ENCODE peak calls at places on chromosomes 3 and 15, in six cellular contexts. U is heart right ventricle, D is GM23248, K is testis, F is SK-N-SH, Y is IMR-90. N is an unnamed sample.
A peak's percentile ranks its signal among the peaks of the same experiment; 100 is the strongest.

GRCh38 chr3:126447456-126448106 is 28.1 kb downstream of the ZXDC start:
- DNase-seq in U (no peak), D (no peak), K (peak; percentile 2), F (no peak), Y (peak; percentile 13), N (no peak)

GRCh38 chr3:73954506-73954905 is 329.8 kb upstream of the PDZRN3 start:
- DNase-seq in U (no peak), D (no peak), K (no peak), F (no peak), Y (no peak), N (no peak)

GRCh38 chr15:68418611-68419161 is 13.3 kb downstream of the ITGA11 start:
- DNase-seq in U (no peak), D (peak; percentile 86), K (peak; percentile 28), F (no peak), Y (peak; percentile 88), N (no peak)

GRCh38 chr3:11735638-11736037 is 91.9 kb upstream of the VGLL4 start:
- DNase-seq in U (no peak), D (no peak), K (no peak), F (no peak), Y (no peak), N (no peak)

GRCh38 chr15:36208868-36209582 is 370.4 kb upstream of the CDIN1 start:
- DNase-seq in U (no peak), D (peak; percentile 27), K (no peak), F (no peak), Y (peak; percentile 37), N (peak; percentile 36)

GRCh38 chr3:39414421-39414907 is 7.9 kb downstream of the RPSA start:
- DNase-seq in U (no peak), D (peak; percentile 29), K (no peak), F (no peak), Y (no peak), N (no peak)

GRCh38 chr3:46849098-46849631 is 14.1 kb downstream of the MYL3 start:
- DNase-seq in U (no peak), D (no peak), K (no peak), F (no peak), Y (no peak), N (no peak)

GRCh38 chr3:75329713-75330112 is 334.4 kb upstream of the FRG2C start:
- DNase-seq in U (no peak), D (no peak), K (no peak), F (peak; percentile 77), Y (no peak), N (no peak)

GRCh38 chr3:49644684-49645083 is 29.5 kb upstream of the APEH start:
- DNase-seq in U (no peak), D (no peak), K (no peak), F (no peak), Y (no peak), N (no peak)

GRCh38 chr15:99264125-99264524 is 12.8 kb downstream of the LRRC28 start:
- DNase-seq in U (no peak), D (no peak), K (no peak), F (no peak), Y (no peak), N (no peak)

GRCh38 chr3:100395674-100396073 is 5.2 kb downstream of the TOMM70 start:
- DNase-seq in U (no peak), D (no peak), K (no peak), F (no peak), Y (no peak), N (no peak)

GRCh38 chr15:73686781-73687256 is 2.6 kb downstream of the CD276 start:
- DNase-seq in U (no peak), D (peak; percentile 98), K (no peak), F (no peak), Y (peak; percentile 97), N (peak; percentile 88)

GRCh38 chr3:141405025-141405424 is 36.7 kb downstream of the ZBTB38 start:
- DNase-seq in U (no peak), D (peak; percentile 82), K (no peak), F (no peak), Y (peak; percentile 82), N (no peak)

GRCh38 chr15:68829068-68829467 is 8.4 kb upstream of the ANP32A start:
- DNase-seq in U (no peak), D (peak; percentile 19), K (peak; percentile 37), F (no peak), Y (no peak), N (no peak)

GRCh38 chr15:71259866-71260265 is 144.6 kb downstream of the THSD4 start:
- DNase-seq in U (no peak), D (no peak), K (no peak), F (no peak), Y (no peak), N (no peak)

GRCh38 chr3:123169492-123169929 is 32.2 kb upstream of the SEC22A start:
- DNase-seq in U (no peak), D (peak; percentile 5), K (no peak), F (no peak), Y (peak; percentile 20), N (no peak)

GRCh38 chr15:56893349-56893678 is 25.1 kb upstream of the TCF12 start:
- DNase-seq in U (peak; percentile 13), D (no peak), K (no peak), F (no peak), Y (no peak), N (no peak)

GRCh38 chr15:63983071-63983711 is 63.1 kb downstream of the DAPK2 start:
- DNase-seq in U (no peak), D (no peak), K (no peak), F (no peak), Y (no peak), N (no peak)

GRCh38 chr15:66923438-66923881 is 141.9 kb upstream of the SMAD3 start:
- DNase-seq in U (no peak), D (peak; percentile 20), K (peak; percentile 36), F (peak; percentile 54), Y (no peak), N (no peak)

GRCh38 chr15:93859176-93859575 is 372.2 kb upstream of the MCTP2 start:
- DNase-seq in U (no peak), D (no peak), K (no peak), F (no peak), Y (no peak), N (no peak)

GRCh38 chr15:85362436-85363048 is 17.9 kb upstream of the AKAP13 start:
- DNase-seq in U (peak; percentile 62), D (no peak), K (no peak), F (no peak), Y (no peak), N (no peak)

GRCh38 chr3:59791774-59792308 is 742.0 kb upstream of the CFAP20DC start:
- DNase-seq in U (no peak), D (peak; percentile 8), K (no peak), F (no peak), Y (no peak), N (no peak)
- H3K4me1 ChIP-seq in U (no peaks in the 10 kb centered on the region), D (peaks cover 10% of the 10 kb centered on the region), K (no peaks in the 10 kb centered on the region), F (no peaks in the 10 kb centered on the region), Y (peaks cover 3% of the 10 kb centered on the region), N (no peaks in the 10 kb centered on the region)

GRCh38 chr3:30161370-30161769 is 445.0 kb upstream of the TGFBR2 start:
- DNase-seq in U (peak; percentile 55), D (peak; percentile 58), K (no peak), F (no peak), Y (peak; percentile 67), N (no peak)

GRCh38 chr3:30156586-30157498 is 449.6 kb upstream of the TGFBR2 start:
- DNase-seq in U (no peak), D (peak; percentile 49), K (no peak), F (no peak), Y (peak; percentile 37), N (peak; percentile 67)

GRCh38 chr3:30154853-30155252 is 451.5 kb upstream of the TGFBR2 start:
- DNase-seq in U (no peak), D (no peak), K (no peak), F (no peak), Y (no peak), N (no peak)

DNA sequence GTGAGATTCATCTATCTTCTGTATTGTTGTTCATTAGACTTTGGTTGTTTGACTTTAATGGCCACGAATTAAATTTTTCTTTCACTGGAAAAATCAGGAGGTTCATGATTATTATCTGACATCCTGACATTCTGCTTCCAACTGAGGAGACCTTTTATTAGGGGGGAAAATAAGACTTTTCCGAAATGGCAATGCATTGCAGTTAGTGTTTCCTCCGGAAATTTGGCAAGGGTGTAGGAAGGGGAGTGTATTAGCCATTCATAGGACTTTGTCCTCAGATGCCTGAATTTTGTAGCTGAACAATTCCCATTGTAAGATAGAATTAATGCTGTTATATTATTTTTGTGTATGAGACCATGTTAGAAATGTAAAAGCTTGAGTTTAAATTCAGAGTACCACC is 450.6 kb upstream of the TGFBR2 start:
- DNase-seq in U (peak; percentile 41), D (no peak), K (no peak), F (no peak), Y (no peak), N (no peak)
- H3K4me1 ChIP-seq in U (peaks cover 46% of the 10 kb centered on the region), D (peaks cover 12% of the 10 kb centered on the region), K (no peaks in the 10 kb centered on the region), F (peaks cover 11% of the 10 kb centered on the region), Y (no peaks in the 10 kb centered on the region), N (no peaks in the 10 kb centered on the region)

DNA sequence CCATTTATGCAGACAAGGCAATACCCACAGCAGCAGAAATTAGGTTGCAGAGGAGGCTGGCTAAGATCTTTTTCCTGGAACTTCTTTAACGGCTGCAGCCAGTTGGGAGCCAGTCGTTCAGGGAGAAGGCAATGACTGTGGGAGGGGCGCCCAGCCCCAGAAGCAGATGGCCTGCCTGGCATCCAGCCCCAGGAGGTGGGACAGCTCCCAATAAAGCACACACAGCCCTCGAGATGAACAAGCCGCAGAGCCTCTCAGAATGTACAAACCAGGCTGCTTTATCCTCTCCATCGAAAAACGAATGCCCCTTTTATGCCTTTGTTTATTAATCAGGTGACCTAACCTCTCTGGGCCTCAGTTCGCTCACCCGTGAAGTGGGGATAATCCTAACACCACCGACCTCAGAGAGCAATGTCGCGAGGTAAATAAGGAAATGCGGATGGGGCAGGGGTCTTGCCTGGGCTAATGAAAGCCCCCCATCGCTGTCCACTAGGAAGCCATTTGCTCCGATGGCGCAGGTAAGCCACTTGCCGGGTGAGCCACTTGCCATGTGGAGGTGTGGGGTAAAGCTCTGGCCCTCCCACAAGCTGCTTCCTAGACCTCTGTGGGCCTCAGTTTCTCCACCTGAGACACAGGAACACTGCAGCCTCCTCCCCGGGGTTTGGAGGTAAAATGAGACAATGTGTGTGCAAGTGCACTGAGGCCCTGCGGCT is 35.8 kb downstream of the MGLL start:
- DNase-seq in U (peak; percentile 87), D (peak; percentile 48), K (peak; percentile 87), F (peak; percentile 89), Y (peak; percentile 62), N (peak; percentile 53)
- H3K4me1 ChIP-seq in U (peaks cover 99% of the 10 kb centered on the region), D (peaks cover 39% of the 10 kb centered on the region), K (peaks cover 48% of the 10 kb centered on the region), F (no peaks in the 10 kb centered on the region), Y (peaks cover 40% of the 10 kb centered on the region), N (peaks cover 20% of the 10 kb centered on the region)

DNA sequence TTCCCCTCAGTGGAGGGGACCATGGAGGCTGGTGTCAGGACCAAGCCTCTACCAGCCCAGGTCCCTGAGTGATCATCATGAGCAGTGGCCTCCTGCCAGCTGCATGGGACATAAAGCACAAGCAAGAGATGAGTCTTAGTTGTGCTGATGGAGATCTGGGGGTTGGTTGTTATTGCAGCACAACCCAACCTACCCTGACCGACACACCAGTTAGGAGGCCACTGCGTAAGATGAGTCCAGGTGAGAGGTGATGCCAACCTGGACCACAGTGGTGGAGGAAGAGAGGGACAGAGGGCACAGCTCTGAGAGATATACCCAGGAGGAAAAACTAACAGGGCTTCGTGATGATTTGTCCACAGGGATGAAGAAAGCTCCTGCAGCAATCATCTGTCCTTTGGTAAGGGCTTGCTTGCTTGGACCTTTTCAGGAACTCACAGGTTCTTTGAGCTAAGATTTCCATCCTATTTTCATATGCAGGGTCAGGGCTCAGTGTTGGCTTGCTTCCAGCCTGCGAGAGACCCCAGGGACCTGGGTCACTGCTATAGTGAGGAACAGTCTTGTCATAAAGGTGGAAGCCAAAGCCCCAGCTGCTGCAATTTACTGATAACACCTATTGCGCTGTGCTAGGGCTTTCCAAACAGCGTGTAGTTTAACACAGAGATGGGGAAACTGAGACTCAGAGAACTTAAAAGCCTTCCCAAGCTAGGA is 8.1 kb downstream of the RASGRF1 start:
- DNase-seq in U (no peak), D (no peak), K (no peak), F (no peak), Y (no peak), N (no peak)
- H3K4me1 ChIP-seq in U (no peaks in the 10 kb centered on the region), D (no peaks in the 10 kb centered on the region), K (no peaks in the 10 kb centered on the region), F (no peaks in the 10 kb centered on the region), Y (no peaks in the 10 kb centered on the region), N (no peaks in the 10 kb centered on the region)

N was measured in cardiac muscle cell.